ENCODE peak calls at places on chromosomes 16 and 17, in five cellular contexts. G, Y, O, E and S are unnamed samples.

GRCh38 chr16:83336630-83337029 is 471.1 kb upstream of the HSBP1 start:
- DNase-seq in E (no peak), O (no peak), G (peak), Y (no peak), S (no peak)

GRCh38 chr17:56213031-56213430 is 59.8 kb downstream of the ANKFN1 start:
- DNase-seq in E (no peak), Y (no peak), G (no peak), O (no peak), S (no peak)

GRCh38 chr17:47253541-47254402 is at the start of gene ITGB3:
- DNase-seq in E (peak), Y (peak), G (peak), O (peak), S (peak)

GRCh38 chr17:63151981-63152523 is 186.0 kb downstream of the TANC2 start:
- DNase-seq in G (peak), E (no peak), O (no peak), Y (no peak), S (no peak)

GRCh38 chr17:44074911-44075285 is 4.4 kb downstream of the G6PC3 start:
- DNase-seq in O (no peak), G (no peak), E (no peak), Y (peak), S (no peak)

GRCh38 chr16:25109643-25110042 is 1.9 kb upstream of the LCMT1 start:
- DNase-seq in Y (no peak), G (peak), O (peak), E (peak), S (peak)

GRCh38 chr16:72291531-72291981 is 119.6 kb upstream of the PMFBP1 start:
- DNase-seq in O (no peak), G (peak), E (no peak), Y (no peak), S (no peak)

GRCh38 chr17:5468075-5468473 is 708 bp downstream of the DHX33 start:
- DNase-seq in O (no peak), E (no peak), G (no peak), Y (no peak), S (no peak)

GRCh38 chr17:66451188-66452149 is 149.1 kb downstream of the PRKCA start:
- DNase-seq in E (peak), G (no peak), O (no peak), Y (no peak), S (no peak)

GRCh38 chr16:49598386-49599170 is 225.0 kb downstream of the C16orf78 start:
- DNase-seq in E (no peak), G (no peak), O (peak), Y (no peak), S (no peak)

GRCh38 chr17:737561-738113 is 5.2 kb downstream of the TLCD3A start:
- DNase-seq in G (no peak), E (no peak), O (no peak), Y (no peak), S (no peak)

GRCh38 chr16:28276301-28276700 is 16.0 kb upstream of the SBK1 start:
- DNase-seq in O (no peak), G (no peak), Y (no peak), E (no peak), S (no peak)
- TF ChIP-seq CTCF in O (no peak), G (no peak), Y (no peak), E (no peak), S (no peak)

GRCh38 chr16:47424846-47425245 is 36.0 kb downstream of the ITFG1 start:
- DNase-seq in G (no peak), O (no peak), Y (no peak), E (no peak), S (no peak)
- TF ChIP-seq CTCF in G (no peak), O (no peak), Y (no peak), E (no peak), S (no peak)

GRCh38 chr17:80025140-80025539 is 10.5 kb downstream of the TBC1D16 start:
- DNase-seq in Y (no peak), E (no peak), G (no peak), O (no peak), S (no peak)
- TF ChIP-seq CTCF in Y (no peak), E (no peak), G (no peak), O (no peak), S (no peak)

DNA sequence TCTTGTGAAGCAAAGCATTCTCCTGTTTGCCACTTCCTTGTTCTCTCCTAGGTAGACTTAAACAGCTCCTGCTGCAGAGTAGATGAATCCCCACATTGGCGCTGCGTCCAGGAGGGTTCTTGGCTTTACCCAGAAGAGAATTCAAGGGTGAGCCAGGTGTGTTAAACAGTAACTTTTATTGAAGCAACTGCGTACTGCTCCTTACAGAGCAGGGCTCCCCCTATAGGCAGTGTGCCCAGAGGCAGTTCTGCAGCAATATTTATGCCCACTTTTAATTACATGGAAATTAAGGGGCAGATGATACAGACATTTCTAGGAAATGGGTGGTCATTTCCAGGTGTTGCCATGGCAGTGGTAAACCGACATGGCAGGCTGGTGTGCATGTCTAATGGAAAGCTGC is 987.6 kb upstream of the RBFOX1 start:
- DNase-seq in Y (no peak), G (no peak), E (no peak), O (no peak), S (no peak)
- TF ChIP-seq CTCF in Y (no peak), G (no peak), E (no peak), O (no peak), S (no peak)

GRCh38 chr17:79778504-79779087 is 648 bp downstream of the CBX2 start:
- DNase-seq in Y (peak), E (no peak), O (peak), G (no peak), S (no peak)
- TF ChIP-seq CTCF in Y (no peak), E (no peak), O (no peak), G (no peak), S (no peak)

GRCh38 chr16:67176662-67177061 is 6.3 kb downstream of the NOL3 start:
- DNase-seq in O (no peak), G (no peak), E (no peak), Y (peak), S (no peak)

GRCh38 chr16:67170948-67171649 is 761 bp downstream of the NOL3 start:
- DNase-seq in G (no peak), Y (peak), E (no peak), O (no peak), S (no peak)

GRCh38 chr16:67174706-67175231 is 4.4 kb downstream of the NOL3 start:
- DNase-seq in E (no peak), G (no peak), Y (peak), O (no peak), S (no peak)

GRCh38 chr16:67173323-67173722 is 3.0 kb downstream of the NOL3 start:
- DNase-seq in Y (no peak), E (no peak), O (no peak), G (no peak), S (no peak)

GRCh38 chr16:67173808-67174705 is 3.7 kb downstream of the NOL3 start:
- DNase-seq in G (peak), Y (peak), E (peak), O (peak), S (peak)
- TF ChIP-seq CTCF in G (peak), Y (peak), E (no peak), O (peak), S (peak)

GRCh38 chr16:10182186-10182683 is at the start of gene GRIN2A:
- DNase-seq in G (no peak), O (no peak), E (no peak), Y (peak), S (no peak)

GRCh38 chr16:10178079-10178478 is 4.1 kb downstream of the GRIN2A start:
- DNase-seq in E (no peak), G (no peak), O (no peak), Y (no peak), S (no peak)

GRCh38 chr16:10180042-10180770 is 2.0 kb downstream of the GRIN2A start:
- DNase-seq in E (no peak), Y (peak), G (no peak), O (no peak), S (no peak)

GRCh38 chr16:10181196-10182162 is 749 bp downstream of the GRIN2A start:
- DNase-seq in Y (peak), E (peak), G (peak), O (peak), S (no peak)

GRCh38 chr16:10180771-10181163 is 1.5 kb downstream of the GRIN2A start:
- DNase-seq in E (peak), G (peak), O (no peak), Y (peak), S (no peak)
- TF ChIP-seq CTCF in E (no peak), G (peak), O (no peak), Y (no peak), S (no peak)

DNA sequence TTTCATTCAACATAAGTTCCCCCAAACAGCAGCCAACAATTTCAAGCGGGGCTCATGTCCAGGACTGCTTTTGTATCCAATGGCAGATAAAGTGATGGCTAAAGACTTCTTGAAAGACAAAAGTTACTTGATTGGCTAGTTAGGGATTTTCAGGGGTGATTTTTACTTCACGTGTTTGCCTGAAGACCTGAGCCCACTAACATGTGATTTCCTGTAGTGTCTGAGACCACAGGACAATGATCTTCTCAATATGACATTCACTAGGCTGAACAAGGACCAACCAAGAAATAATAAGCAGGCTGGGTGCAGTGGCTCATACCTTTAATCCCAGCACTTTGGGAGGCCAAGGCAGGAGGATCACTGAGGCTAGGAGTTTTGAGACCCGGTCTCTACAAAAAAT is 10.4 kb downstream of the TVP23A start:
- DNase-seq in Y (no peak), O (no peak), E (no peak), G (no peak), S (no peak)
- TF ChIP-seq CTCF in Y (no peak), O (no peak), E (no peak), G (no peak), S (no peak)

GRCh38 chr17:9696279-9697044 is 51.1 kb downstream of the USP43 start:
- DNase-seq in O (no peak), Y (no peak), G (no peak), E (no peak), S (no peak)
- TF ChIP-seq CTCF in O (no peak), Y (no peak), G (no peak), E (no peak), S (no peak)

DNA sequence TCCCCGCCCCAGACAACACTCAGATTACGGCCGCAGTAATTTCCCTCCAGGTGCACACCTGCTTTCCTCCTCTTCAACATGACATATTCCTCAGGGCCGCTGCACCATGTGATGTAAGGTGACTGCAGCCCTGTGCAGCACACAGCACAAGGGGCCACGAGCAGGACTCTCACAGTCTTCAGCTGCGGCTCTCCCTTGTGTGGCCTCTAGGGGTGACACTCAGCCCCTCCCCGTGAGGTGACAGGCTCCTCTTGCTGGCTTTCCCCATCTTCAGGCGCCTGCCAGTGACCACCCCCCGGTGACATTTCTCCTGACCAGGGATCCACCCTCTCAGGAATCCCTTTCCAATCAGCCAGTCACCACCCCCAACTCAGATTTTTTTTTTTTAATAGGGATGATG is 31.3 kb upstream of the ABCC3 start:
- DNase-seq in G (no peak), Y (no peak), E (no peak), O (no peak), S (no peak)
- TF ChIP-seq CTCF in G (no peak), Y (no peak), E (no peak), O (no peak), S (no peak)